ENCODE peak calls at places on chromosome 21, in six cellular contexts. A is cardiac muscle cell, N is A549, D is mucosa of descending colon, B is heart left ventricle, S is Panc1. X is an unnamed sample.
A peak's percentile ranks its signal among the peaks of the same experiment; 100 is the strongest.

GRCh38 chr21:35414511-35415139 is 365.5 kb upstream of the RUNX1 start:
- DNase-seq in A (no peak), D (no peak), B (no peak), N (no peak), S (no peak), X (no peak)

GRCh38 chr21:38675450-38675849 is 130.3 kb upstream of the ETS2 start:
- DNase-seq in S (no peak), N (no peak), D (no peak), B (no peak), A (no peak), X (no peak)

GRCh38 chr21:42169758-42170157 is 49.2 kb upstream of the ABCG1 start:
- DNase-seq in D (no peak), A (no peak), N (no peak), S (no peak), B (no peak), X (no peak)

GRCh38 chr21:28734522-28735175 is 258.0 kb downstream of the LTN1 start:
- DNase-seq in D (no peak), S (no peak), B (no peak), N (no peak), A (no peak), X (no peak)

GRCh38 chr21:39314155-39315027 is 959 bp upstream of the BRWD1 start:
- DNase-seq in B (peak; percentile 46), A (peak; percentile 73), N (peak; percentile 10), S (no peak), D (peak; percentile 66), X (peak; percentile 77)

GRCh38 chr21:41956926-41957729 is 3.3 kb upstream of the C2CD2 start:
- DNase-seq in B (no peak), N (no peak), A (peak; percentile 54), D (no peak), S (no peak), X (no peak)

GRCh38 chr21:36141513-36141925 is 6.6 kb downstream of the CBR3 start:
- DNase-seq in N (peak; percentile 33), B (peak; percentile 76), A (peak; percentile 82), D (peak; percentile 95), S (no peak), X (peak; percentile 84)

GRCh38 chr21:44399151-44399954 is 45.9 kb downstream of the TRPM2 start:
- DNase-seq in A (no peak), D (no peak), B (no peak), S (no peak), N (no peak), X (peak; percentile 62)

GRCh38 chr21:15343066-15343465 is 278.3 kb upstream of the NRIP1 start:
- DNase-seq in B (no peak), N (no peak), A (peak; percentile 47), S (no peak), D (no peak), X (no peak)
- TF ChIP-seq CTCF in B (no peak), N (no peak), A (no peak), S (no peak), D (no peak), X (no peak)

DNA sequence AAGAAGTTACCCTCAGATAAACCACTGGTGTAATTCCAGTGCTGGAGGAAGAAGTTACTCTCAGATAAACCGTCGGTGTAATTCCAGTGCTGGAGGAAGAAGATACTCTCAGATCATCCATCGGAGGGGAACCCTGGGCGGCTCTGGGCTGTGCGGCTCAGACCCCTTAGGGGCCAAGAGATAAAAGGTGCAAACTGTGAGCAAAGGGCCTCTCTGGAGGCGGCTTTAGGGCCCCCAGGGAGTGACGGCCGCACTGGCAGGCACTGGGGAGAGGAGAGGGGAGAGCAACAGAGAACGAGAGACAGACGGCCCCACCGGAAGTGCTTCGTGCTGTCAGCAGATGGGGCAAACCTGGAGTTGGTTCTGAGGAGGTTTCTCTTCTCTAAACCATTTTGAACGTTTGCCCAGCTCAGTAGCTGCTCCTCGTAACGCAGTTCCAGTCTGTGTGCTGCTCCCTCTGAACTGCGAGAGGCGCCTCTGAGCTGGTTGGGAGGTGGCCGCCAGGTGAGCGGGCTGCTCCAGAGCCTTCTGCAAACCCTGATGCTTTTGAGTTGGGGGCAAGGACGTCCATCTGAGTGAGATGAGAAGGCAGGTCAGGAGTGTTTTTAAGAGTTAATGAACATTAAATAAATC is 62.6 kb upstream of the COL6A1 start:
- DNase-seq in B (no peak), A (no peak), D (peak; percentile 17), N (no peak), S (no peak), X (no peak)
- TF ChIP-seq CTCF in B (no peak), A (no peak), D (no peak), N (no peak), S (no peak), X (no peak)

GRCh38 chr21:37445228-37445627 is 78.7 kb downstream of the DYRK1A start:
- DNase-seq in N (no peak), D (no peak), S (no peak), B (no peak), A (peak; percentile 77), X (no peak)

GRCh38 chr21:37450385-37451044 is 83.9 kb downstream of the DYRK1A start:
- DNase-seq in N (no peak), D (no peak), A (peak; percentile 34), S (no peak), B (no peak), X (no peak)

GRCh38 chr21:37449302-37449937 is 82.8 kb downstream of the DYRK1A start:
- DNase-seq in N (no peak), A (no peak), S (no peak), D (no peak), B (no peak), X (no peak)

GRCh38 chr21:37446552-37446951 is 80.0 kb downstream of the DYRK1A start:
- DNase-seq in A (no peak), S (no peak), N (no peak), B (no peak), D (no peak), X (no peak)

GRCh38 chr21:37447288-37447936 is 80.8 kb downstream of the DYRK1A start:
- DNase-seq in N (no peak), S (no peak), D (no peak), A (no peak), B (no peak), X (no peak)
- TF ChIP-seq CTCF in N (no peak), S (no peak), D (no peak), A (no peak), B (no peak), X (no peak)

DNA sequence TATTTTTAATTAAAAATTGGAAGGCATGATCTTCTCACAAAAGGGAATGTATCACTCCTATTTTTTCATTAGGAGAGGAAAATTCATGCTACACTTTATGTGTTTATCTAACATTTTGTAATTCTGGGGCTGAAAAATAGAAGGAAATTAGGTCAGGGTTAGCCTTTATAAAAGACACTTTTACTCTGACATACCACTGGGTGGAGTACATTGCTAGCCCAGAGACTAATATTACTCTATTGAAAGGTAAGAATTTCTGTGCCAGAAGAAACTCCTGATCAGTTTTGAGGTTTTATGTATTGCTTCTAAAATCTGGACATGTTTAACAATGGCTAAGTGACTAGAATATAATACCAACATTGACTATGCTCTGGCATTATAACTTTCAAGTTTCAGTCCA is 724.6 kb downstream of the USP25 start:
- DNase-seq in B (no peak), D (no peak), N (no peak), A (peak; percentile 51), S (no peak), X (no peak)
- TF ChIP-seq CTCF in B (peak; percentile 44), D (no peak), N (peak; percentile 31), A (peak; percentile 51), S (no peak), X (peak; percentile 47)

GRCh38 chr21:37153193-37153934 is 80.3 kb downstream of the TTC3 start:
- DNase-seq in B (no peak), D (no peak), N (no peak), A (peak; percentile 88), S (no peak), X (no peak)

GRCh38 chr21:37153935-37154350 is 80.9 kb downstream of the TTC3 start:
- DNase-seq in D (peak; percentile 53), N (no peak), S (no peak), B (peak; percentile 15), A (peak; percentile 83), X (no peak)

GRCh38 chr21:37157938-37158337 is 84.9 kb downstream of the TTC3 start:
- DNase-seq in D (no peak), A (no peak), N (no peak), S (no peak), B (no peak), X (no peak)

GRCh38 chr21:37159053-37159776 is 86.2 kb downstream of the TTC3 start:
- DNase-seq in B (no peak), N (no peak), D (no peak), A (no peak), S (no peak), X (no peak)

GRCh38 chr21:37155216-37155615 is 82.2 kb downstream of the TTC3 start:
- DNase-seq in A (no peak), D (no peak), S (no peak), N (no peak), B (no peak), X (no peak)
- TF ChIP-seq CTCF in A (no peak), D (no peak), S (peak; percentile 6), N (no peak), B (no peak), X (peak; percentile 55)